ENCODE peak calls at places on chromosome 6, in four cellular contexts. One of them, this sample, is unnamed.

GRCh38 chr6:90677440-90677839 is 90.6 kb upstream of the MAP3K7 start:
- DNase-seq in neuronal stem cell: no peak
- DNase-seq in H9: no peak
- DNase-seq in mesenchymal stem cell: no peak
- DNase-seq in this sample: no peak

GRCh38 chr6:157066781-157067491 is 256.4 kb downstream of the TMEM242 start:
- DNase-seq in mesenchymal stem cell: peak; percentile 45
- DNase-seq in H9: no peak
- DNase-seq in neuronal stem cell: no peak
- DNase-seq in this sample: no peak

GRCh38 chr6:27720607-27721580 is 191.3 kb downstream of the OR2B2 start:
- DNase-seq in neuronal stem cell: peak; percentile 5
- DNase-seq in mesenchymal stem cell: peak; percentile 36
- DNase-seq in H9: peak; percentile 74
- DNase-seq in this sample: no peak

GRCh38 chr6:84447651-84448050 is 220.2 kb upstream of the CEP162 start:
- DNase-seq in neuronal stem cell: no peak
- DNase-seq in H9: peak; percentile 30
- DNase-seq in mesenchymal stem cell: no peak
- DNase-seq in this sample: no peak

GRCh38 chr6:124119591-124119990 is 315.9 kb downstream of the NKAIN2 start:
- DNase-seq in neuronal stem cell: no peak
- DNase-seq in H9: no peak
- DNase-seq in mesenchymal stem cell: no peak
- DNase-seq in this sample: no peak

GRCh38 chr6:129073651-129074419 is 190.9 kb downstream of the LAMA2 start:
- DNase-seq in neuronal stem cell: no peak
- DNase-seq in mesenchymal stem cell: peak; percentile 29
- DNase-seq in H9: no peak
- DNase-seq in this sample: no peak

GRCh38 chr6:5087389-5087788 is 2.2 kb downstream of the PPP1R3G start:
- DNase-seq in mesenchymal stem cell: no peak
- DNase-seq in H9: peak; percentile 53
- DNase-seq in neuronal stem cell: no peak
- DNase-seq in this sample: no peak

GRCh38 chr6:107080036-107080435 is 35.3 kb downstream of the BEND3 start:
- DNase-seq in mesenchymal stem cell: no peak
- DNase-seq in neuronal stem cell: no peak
- DNase-seq in H9: peak; percentile 69
- DNase-seq in this sample: peak; percentile 51

GRCh38 chr6:13303668-13304017 is 24.7 kb downstream of the TBC1D7 start:
- DNase-seq in mesenchymal stem cell: peak; percentile 87
- DNase-seq in H9: no peak
- DNase-seq in neuronal stem cell: no peak
- DNase-seq in this sample: peak; percentile 16

GRCh38 chr6:134007077-134007476 is 45.3 kb downstream of the SLC2A12 start:
- DNase-seq in H9: no peak
- DNase-seq in neuronal stem cell: no peak
- DNase-seq in mesenchymal stem cell: no peak
- DNase-seq in this sample: no peak

GRCh38 chr6:97697450-97697849 is 414.4 kb upstream of the MMS22L start:
- DNase-seq in neuronal stem cell: no peak
- DNase-seq in mesenchymal stem cell: peak; percentile 8
- DNase-seq in H9: no peak
- DNase-seq in this sample: peak; percentile 74

GRCh38 chr6:29376003-29376402 is 912 bp upstream of the OR12D3 start:
- DNase-seq in H9: no peak
- DNase-seq in neuronal stem cell: no peak
- DNase-seq in mesenchymal stem cell: no peak
- DNase-seq in this sample: no peak

GRCh38 chr6:114284281-114284680 is 58.5 kb downstream of the HS3ST5 start:
- DNase-seq in H9: no peak
- DNase-seq in mesenchymal stem cell: no peak
- DNase-seq in neuronal stem cell: no peak
- DNase-seq in this sample: no peak

GRCh38 chr6:48744948-48745347 is 634.0 kb upstream of the PTCHD4 start:
- DNase-seq in H9: no peak
- DNase-seq in neuronal stem cell: no peak
- DNase-seq in mesenchymal stem cell: no peak
- DNase-seq in this sample: peak; percentile 12

GRCh38 chr6:29792123-29793035 is 35.2 kb upstream of the HLA-G start:
- DNase-seq in mesenchymal stem cell: no peak
- DNase-seq in H9: peak; percentile 79
- DNase-seq in neuronal stem cell: peak; percentile 9
- DNase-seq in this sample: no peak

GRCh38 chr6:116019428-116019827 is 41.3 kb downstream of the FRK start:
- DNase-seq in H9: no peak
- DNase-seq in mesenchymal stem cell: no peak
- DNase-seq in neuronal stem cell: no peak
- DNase-seq in this sample: no peak

GRCh38 chr6:124203812-124204167 is 400.1 kb downstream of the NKAIN2 start:
- DNase-seq in neuronal stem cell: no peak
- DNase-seq in H9: no peak
- DNase-seq in mesenchymal stem cell: peak; percentile 48
- DNase-seq in this sample: no peak

GRCh38 chr6:119174879-119175817 is 96.7 kb upstream of the FAM184A start:
- DNase-seq in mesenchymal stem cell: no peak
- DNase-seq in neuronal stem cell: no peak
- DNase-seq in H9: no peak
- DNase-seq in this sample: peak; percentile 58

GRCh38 chr6:147651249-147652063 is 143.0 kb downstream of the SAMD5 start:
- DNase-seq in mesenchymal stem cell: peak; percentile 34
- DNase-seq in H9: peak; percentile 46
- DNase-seq in neuronal stem cell: no peak
- DNase-seq in this sample: peak; percentile 81

GRCh38 chr6:7590918-7591302 is 912 bp downstream of the SNRNP48 start:
- DNase-seq in mesenchymal stem cell: peak; percentile 39
- DNase-seq in H9: no peak
- DNase-seq in neuronal stem cell: no peak
- DNase-seq in this sample: peak; percentile 29

GRCh38 chr6:148342146-148343027 is at the start of gene SASH1:
- DNase-seq in neuronal stem cell: peak; percentile 94
- DNase-seq in H9: peak; percentile 92
- DNase-seq in mesenchymal stem cell: peak; percentile 95
- DNase-seq in this sample: peak; percentile 87

GRCh38 chr6:166500246-166500645 is 86.2 kb downstream of the RAMACL start:
- DNase-seq in mesenchymal stem cell: no peak
- DNase-seq in neuronal stem cell: no peak
- DNase-seq in H9: no peak
- DNase-seq in this sample: no peak

GRCh38 chr6:36443951-36444428 is 1.2 kb downstream of the KCTD20 start:
- DNase-seq in H9: peak; percentile 49
- DNase-seq in neuronal stem cell: no peak
- DNase-seq in mesenchymal stem cell: peak; percentile 30
- DNase-seq in this sample: no peak

GRCh38 chr6:159168536-159169192 is 536 bp upstream of the FNDC1 start:
- DNase-seq in mesenchymal stem cell: peak; percentile 64
- DNase-seq in H9: peak; percentile 86
- DNase-seq in neuronal stem cell: peak; percentile 64
- DNase-seq in this sample: peak; percentile 74

GRCh38 chr6:47780510-47781356 is 1.1 kb upstream of the OPN5 start:
- DNase-seq in neuronal stem cell: peak; percentile 33
- DNase-seq in mesenchymal stem cell: peak; percentile 76
- DNase-seq in H9: peak; percentile 53
- DNase-seq in this sample: peak; percentile 70

DNA sequence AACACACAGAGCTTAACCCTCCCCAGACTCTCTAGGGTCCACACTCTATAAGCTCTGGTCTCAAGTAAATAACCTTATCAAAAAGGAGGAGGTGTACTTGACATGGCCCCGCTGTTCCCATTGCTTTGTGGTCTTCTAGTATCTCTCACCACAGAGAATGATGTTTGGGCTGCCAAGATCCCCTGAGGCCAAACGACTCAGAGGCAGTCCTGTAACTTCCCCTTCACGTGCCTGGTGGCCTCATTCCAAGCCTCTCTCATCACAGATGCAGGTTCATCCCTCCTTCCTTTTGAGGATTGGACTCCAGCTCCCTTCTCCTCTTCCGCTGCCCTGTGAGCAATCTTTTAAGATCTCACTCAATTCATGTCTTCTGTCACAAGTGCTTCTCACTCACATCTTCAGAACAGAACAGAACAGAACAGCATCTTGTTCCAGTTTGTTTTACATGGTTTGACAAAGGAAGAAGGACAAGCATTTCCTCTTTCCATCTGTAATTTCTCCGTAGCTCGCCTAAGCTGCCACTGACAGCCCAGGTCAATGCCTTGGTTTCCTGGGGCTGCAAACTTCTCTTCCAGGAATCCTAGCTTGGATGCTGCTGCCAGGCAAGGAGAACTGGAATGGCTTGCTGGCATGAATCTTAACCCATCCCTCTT is 541.5 kb downstream of the CD83 start:
- DNase-seq in mesenchymal stem cell: peak; percentile 50
- DNase-seq in neuronal stem cell: no peak
- DNase-seq in H9: no peak
- DNase-seq in this sample: peak; percentile 93
- H2BK12ac ChIP-seq in mesenchymal stem cell: no peak overlapping the region
- H2BK12ac ChIP-seq in neuronal stem cell: no peak overlapping the region
- H2BK12ac ChIP-seq in H9: no peak overlapping the region
- H2BK12ac ChIP-seq in this sample: no peak overlapping the region

DNA sequence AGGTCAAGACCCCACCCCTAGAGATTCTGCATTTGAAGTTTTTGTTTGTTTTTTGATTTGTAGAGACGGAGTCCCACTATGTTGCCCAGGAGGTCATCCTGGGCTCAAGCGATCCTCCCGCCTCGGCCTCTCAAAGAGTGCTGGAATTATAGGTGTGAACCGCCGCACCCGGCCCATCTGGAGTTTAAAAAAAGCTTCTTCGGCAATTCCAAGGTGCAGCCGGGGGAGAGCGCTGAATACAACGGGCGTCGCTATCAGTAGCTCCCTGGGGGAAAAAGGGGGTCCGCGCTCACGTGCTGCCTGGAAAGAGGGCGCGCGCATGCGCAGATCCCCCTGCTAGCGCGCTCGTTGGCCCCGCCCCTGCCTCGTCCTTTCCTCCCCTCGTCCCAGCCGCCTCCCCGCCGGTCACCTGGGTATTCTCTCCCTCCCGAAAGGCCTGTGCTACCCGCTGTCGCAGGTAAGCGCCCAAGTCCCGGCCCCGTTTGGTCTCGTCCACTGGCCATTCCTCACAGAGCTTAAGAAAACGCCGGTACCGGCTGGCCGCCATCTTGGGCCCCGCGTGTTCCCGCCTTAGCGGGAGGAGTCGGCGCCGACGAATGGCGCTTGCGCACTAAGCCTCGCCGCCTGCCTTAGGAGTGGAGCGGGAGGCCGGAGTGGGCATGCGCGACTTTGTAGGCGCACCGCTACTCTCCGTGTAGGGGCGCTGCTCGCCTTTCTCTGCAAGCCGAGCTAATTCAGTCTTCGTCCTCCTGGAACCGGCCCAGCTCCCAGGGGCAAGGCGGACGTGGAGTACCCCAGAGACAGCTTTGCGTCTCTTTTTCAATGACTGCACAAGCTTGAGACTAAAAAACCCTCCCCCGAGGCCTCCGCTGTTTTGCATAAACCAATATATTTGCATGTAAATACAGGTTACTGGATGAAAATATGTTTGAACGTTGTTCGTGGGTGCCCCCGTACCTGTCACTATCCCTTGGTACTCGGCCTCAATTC is at the start of gene UQCC2:
- DNase-seq in neuronal stem cell: peak; percentile 96
- DNase-seq in mesenchymal stem cell: peak; percentile 96
- DNase-seq in H9: peak; percentile 97
- DNase-seq in this sample: peak; percentile 96
- H3K4ac ChIP-seq in neuronal stem cell: no peak within 1 kb of the TSS
- H3K4ac ChIP-seq in mesenchymal stem cell: peak within 1 kb of the TSS; percentile 99
- H3K4ac ChIP-seq in H9: no peak within 1 kb of the TSS
- H3K4ac ChIP-seq in this sample: peak within 1 kb of the TSS; percentile 87

DNA sequence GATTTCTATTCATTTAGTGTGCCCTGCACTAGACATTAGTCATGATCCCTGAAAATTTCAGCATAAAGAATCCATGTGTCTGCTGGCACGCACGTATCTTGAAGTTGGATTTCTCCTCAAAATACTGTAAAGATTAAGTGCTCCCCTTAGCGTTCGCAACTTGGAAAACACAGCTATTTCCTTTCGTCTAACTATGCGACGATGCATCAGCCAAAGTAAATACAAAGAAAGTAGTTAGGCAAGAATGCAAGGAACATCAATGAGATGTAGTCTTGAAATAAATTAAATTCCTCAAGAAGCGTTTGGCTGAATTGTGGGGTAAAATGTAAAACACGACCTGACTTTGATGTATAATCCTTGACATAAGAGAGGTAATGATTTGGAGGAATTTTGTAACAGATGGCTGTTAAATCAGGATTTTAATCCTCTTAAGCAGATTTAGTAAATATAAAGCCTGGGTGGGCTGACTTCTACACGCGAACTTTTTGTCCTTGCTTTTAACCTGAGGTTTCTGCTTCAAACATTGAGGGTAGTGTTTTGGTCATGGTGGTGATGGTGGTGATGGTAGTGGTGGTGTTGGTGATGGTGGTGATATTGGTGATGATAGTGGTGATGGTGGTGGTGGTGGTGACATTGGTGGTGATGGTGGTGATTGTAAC is 88.2 kb downstream of the FOXF2 start:
- DNase-seq in neuronal stem cell: no peak
- DNase-seq in H9: no peak
- DNase-seq in mesenchymal stem cell: no peak
- DNase-seq in this sample: no peak
- H2BK12ac ChIP-seq in neuronal stem cell: no peak overlapping the region
- H2BK12ac ChIP-seq in H9: no peak overlapping the region
- H2BK12ac ChIP-seq in mesenchymal stem cell: no peak overlapping the region
- H2BK12ac ChIP-seq in this sample: no peak overlapping the region

GRCh38 chr6:11919771-11920440 is 92.2 kb upstream of the HIVEP1 start:
- DNase-seq in neuronal stem cell: no peak
- DNase-seq in H9: no peak
- DNase-seq in mesenchymal stem cell: peak; percentile 20
- DNase-seq in this sample: peak; percentile 74

GRCh38 chr6:11918739-11919605 is 93.1 kb upstream of the HIVEP1 start:
- DNase-seq in neuronal stem cell: no peak
- DNase-seq in H9: no peak
- DNase-seq in mesenchymal stem cell: no peak
- DNase-seq in this sample: no peak

GRCh38 chr6:11920566-11920965 is 91.5 kb upstream of the HIVEP1 start:
- DNase-seq in neuronal stem cell: no peak
- DNase-seq in H9: no peak
- DNase-seq in mesenchymal stem cell: no peak
- DNase-seq in this sample: no peak

GRCh38 chr6:11921017-11921438 is 91.1 kb upstream of the HIVEP1 start:
- DNase-seq in neuronal stem cell: no peak
- DNase-seq in H9: peak; percentile 48
- DNase-seq in mesenchymal stem cell: peak; percentile 96
- DNase-seq in this sample: peak; percentile 67

DNA sequence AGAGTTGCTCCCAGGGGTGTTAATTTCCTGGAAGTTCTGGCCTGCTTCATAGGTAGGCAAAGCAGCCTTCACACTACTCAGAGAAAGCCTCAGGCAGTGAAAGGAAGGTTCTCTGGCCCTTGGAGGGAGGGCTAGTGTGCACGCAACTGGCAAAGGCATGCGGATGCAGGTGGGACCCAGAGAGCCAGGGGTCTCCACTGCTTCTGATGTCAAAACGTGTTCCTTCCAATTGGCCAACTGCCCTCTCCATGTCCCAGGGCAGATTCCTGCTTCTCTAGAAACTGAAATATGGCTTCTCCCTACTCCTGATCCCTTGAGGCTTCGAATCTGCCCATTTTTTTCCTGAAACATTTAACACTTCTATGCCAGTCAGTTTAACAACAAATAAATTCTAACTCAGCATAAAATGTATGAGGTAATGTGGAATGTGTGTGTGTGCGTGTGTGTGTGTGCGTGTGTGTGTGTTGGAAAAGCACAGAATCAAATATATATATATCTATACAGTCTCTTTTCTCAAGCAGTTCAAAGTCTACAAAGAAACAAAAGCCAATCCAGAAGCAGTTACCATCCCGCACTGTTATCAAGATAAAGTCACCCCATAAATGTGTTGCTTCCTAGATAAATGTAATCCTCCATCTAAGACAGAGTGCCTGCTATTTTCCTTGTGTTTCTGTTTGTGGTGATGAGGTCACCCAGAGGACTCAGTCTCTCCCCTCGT is 93.9 kb upstream of the HIVEP1 start:
- DNase-seq in neuronal stem cell: no peak
- DNase-seq in H9: no peak
- DNase-seq in mesenchymal stem cell: peak; percentile 95
- DNase-seq in this sample: no peak
- H3K4ac ChIP-seq in neuronal stem cell: no peak overlapping the region
- H3K4ac ChIP-seq in H9: no peak overlapping the region
- H3K4ac ChIP-seq in mesenchymal stem cell: peak overlapping the region; percentile 47
- H3K4ac ChIP-seq in this sample: no peak overlapping the region